ENCODE peak calls at places on chromosomes 12 and 14, in ten cellular contexts. One of them, this sample, is unnamed.

GRCh38 chr12:93592641-93593396 is 20.3 kb downstream of the SOCS2 start:
- DNase-seq in NK-92 treated with Interleukin-12 subunit alpha and Interleukin-12 subunit beta, amount 100 ng/mL, for 24 hours: no peak
- DNase-seq in cardiac muscle cell: no peak
- DNase-seq in NCI-H187: no peak
- DNase-seq in COR-L47: no peak
- DNase-seq in AG09319: no peak
- DNase-seq in GM23248: peak
- DNase-seq in NCI-H146: no peak
- DNase-seq in T-cell: no peak
- DNase-seq in stimulated activated CD4-positive, alpha-beta T cell treated with anti-CD3 and anti-CD28 coated beads, TNF-alpha, amount 100 ng/mL, for 4 hours: no peak
- DNase-seq in this sample: no peak

GRCh38 chr12:70258605-70259403 is 15.6 kb downstream of the CNOT2 start:
- DNase-seq in NK-92 treated with Interleukin-12 subunit alpha and Interleukin-12 subunit beta, amount 100 ng/mL, for 24 hours: no peak
- DNase-seq in cardiac muscle cell: no peak
- DNase-seq in NCI-H187: no peak
- DNase-seq in COR-L47: no peak
- DNase-seq in AG09319: no peak
- DNase-seq in GM23248: no peak
- DNase-seq in NCI-H146: peak
- DNase-seq in T-cell: no peak
- DNase-seq in stimulated activated CD4-positive, alpha-beta T cell treated with anti-CD3 and anti-CD28 coated beads, TNF-alpha, amount 100 ng/mL, for 4 hours: no peak
- DNase-seq in this sample: no peak

GRCh38 chr14:53409289-53409688 is 256.2 kb upstream of the DDHD1 start:
- DNase-seq in NK-92 treated with Interleukin-12 subunit alpha and Interleukin-12 subunit beta, amount 100 ng/mL, for 24 hours: no peak
- DNase-seq in cardiac muscle cell: no peak
- DNase-seq in NCI-H187: no peak
- DNase-seq in COR-L47: no peak
- DNase-seq in AG09319: no peak
- DNase-seq in GM23248: peak
- DNase-seq in NCI-H146: no peak
- DNase-seq in T-cell: no peak
- DNase-seq in stimulated activated CD4-positive, alpha-beta T cell treated with anti-CD3 and anti-CD28 coated beads, TNF-alpha, amount 100 ng/mL, for 4 hours: no peak
- DNase-seq in this sample: no peak

GRCh38 chr12:107450541-107450940 is 235.1 kb upstream of the PWP1 start:
- DNase-seq in NK-92 treated with Interleukin-12 subunit alpha and Interleukin-12 subunit beta, amount 100 ng/mL, for 24 hours: no peak
- DNase-seq in cardiac muscle cell: no peak
- DNase-seq in NCI-H187: no peak
- DNase-seq in COR-L47: no peak
- DNase-seq in AG09319: no peak
- DNase-seq in GM23248: no peak
- DNase-seq in NCI-H146: no peak
- DNase-seq in T-cell: no peak
- DNase-seq in stimulated activated CD4-positive, alpha-beta T cell treated with anti-CD3 and anti-CD28 coated beads, TNF-alpha, amount 100 ng/mL, for 4 hours: no peak
- DNase-seq in this sample: no peak

GRCh38 chr14:100979079-100979478 is 75.6 kb upstream of the RTL1 start:
- DNase-seq in NK-92 treated with Interleukin-12 subunit alpha and Interleukin-12 subunit beta, amount 100 ng/mL, for 24 hours: no peak
- DNase-seq in cardiac muscle cell: no peak
- DNase-seq in NCI-H187: no peak
- DNase-seq in COR-L47: no peak
- DNase-seq in AG09319: no peak
- DNase-seq in GM23248: no peak
- DNase-seq in NCI-H146: no peak
- DNase-seq in T-cell: no peak
- DNase-seq in stimulated activated CD4-positive, alpha-beta T cell treated with anti-CD3 and anti-CD28 coated beads, TNF-alpha, amount 100 ng/mL, for 4 hours: no peak
- DNase-seq in this sample: no peak

GRCh38 chr12:31772685-31773222 is 43.9 kb upstream of the AMN1 start:
- DNase-seq in NK-92 treated with Interleukin-12 subunit alpha and Interleukin-12 subunit beta, amount 100 ng/mL, for 24 hours: no peak
- DNase-seq in cardiac muscle cell: no peak
- DNase-seq in NCI-H187: no peak
- DNase-seq in COR-L47: no peak
- DNase-seq in AG09319: no peak
- DNase-seq in GM23248: no peak
- DNase-seq in NCI-H146: peak
- DNase-seq in T-cell: no peak
- DNase-seq in stimulated activated CD4-positive, alpha-beta T cell treated with anti-CD3 and anti-CD28 coated beads, TNF-alpha, amount 100 ng/mL, for 4 hours: no peak
- DNase-seq in this sample: no peak

GRCh38 chr12:1213205-1213604 is 222.2 kb downstream of the ERC1 start:
- DNase-seq in NK-92 treated with Interleukin-12 subunit alpha and Interleukin-12 subunit beta, amount 100 ng/mL, for 24 hours: no peak
- DNase-seq in cardiac muscle cell: no peak
- DNase-seq in NCI-H187: no peak
- DNase-seq in COR-L47: no peak
- DNase-seq in AG09319: no peak
- DNase-seq in GM23248: no peak
- DNase-seq in NCI-H146: no peak
- DNase-seq in T-cell: no peak
- DNase-seq in stimulated activated CD4-positive, alpha-beta T cell treated with anti-CD3 and anti-CD28 coated beads, TNF-alpha, amount 100 ng/mL, for 4 hours: no peak
- DNase-seq in this sample: no peak

GRCh38 chr12:123237646-123238329 is 4.6 kb downstream of the MTRFR start:
- DNase-seq in NK-92 treated with Interleukin-12 subunit alpha and Interleukin-12 subunit beta, amount 100 ng/mL, for 24 hours: peak
- DNase-seq in cardiac muscle cell: peak
- DNase-seq in NCI-H187: peak
- DNase-seq in COR-L47: peak
- DNase-seq in AG09319: peak
- DNase-seq in GM23248: peak
- DNase-seq in NCI-H146: peak
- DNase-seq in T-cell: peak
- DNase-seq in stimulated activated CD4-positive, alpha-beta T cell treated with anti-CD3 and anti-CD28 coated beads, TNF-alpha, amount 100 ng/mL, for 4 hours: peak
- DNase-seq in this sample: peak

GRCh38 chr12:41962171-41962572 is 182.5 kb downstream of the GXYLT1 start:
- DNase-seq in NK-92 treated with Interleukin-12 subunit alpha and Interleukin-12 subunit beta, amount 100 ng/mL, for 24 hours: no peak
- DNase-seq in cardiac muscle cell: no peak
- DNase-seq in NCI-H187: no peak
- DNase-seq in COR-L47: peak
- DNase-seq in AG09319: no peak
- DNase-seq in GM23248: no peak
- DNase-seq in NCI-H146: peak
- DNase-seq in T-cell: no peak
- DNase-seq in stimulated activated CD4-positive, alpha-beta T cell treated with anti-CD3 and anti-CD28 coated beads, TNF-alpha, amount 100 ng/mL, for 4 hours: no peak
- DNase-seq in this sample: no peak

GRCh38 chr14:38108681-38109080 is 99.0 kb upstream of the SSTR1 start:
- DNase-seq in NK-92 treated with Interleukin-12 subunit alpha and Interleukin-12 subunit beta, amount 100 ng/mL, for 24 hours: no peak
- DNase-seq in cardiac muscle cell: no peak
- DNase-seq in NCI-H187: no peak
- DNase-seq in COR-L47: no peak
- DNase-seq in AG09319: peak
- DNase-seq in GM23248: peak
- DNase-seq in NCI-H146: no peak
- DNase-seq in T-cell: no peak
- DNase-seq in stimulated activated CD4-positive, alpha-beta T cell treated with anti-CD3 and anti-CD28 coated beads, TNF-alpha, amount 100 ng/mL, for 4 hours: no peak
- DNase-seq in this sample: peak

GRCh38 chr12:110373962-110374611 is 29.4 kb downstream of the ANAPC7 start:
- DNase-seq in NK-92 treated with Interleukin-12 subunit alpha and Interleukin-12 subunit beta, amount 100 ng/mL, for 24 hours: no peak
- DNase-seq in cardiac muscle cell: no peak
- DNase-seq in NCI-H187: no peak
- DNase-seq in COR-L47: no peak
- DNase-seq in AG09319: no peak
- DNase-seq in GM23248: no peak
- DNase-seq in NCI-H146: no peak
- DNase-seq in T-cell: no peak
- DNase-seq in stimulated activated CD4-positive, alpha-beta T cell treated with anti-CD3 and anti-CD28 coated beads, TNF-alpha, amount 100 ng/mL, for 4 hours: no peak
- DNase-seq in this sample: no peak

GRCh38 chr12:26203167-26203566 is 7.8 kb downstream of the SSPN start:
- DNase-seq in NK-92 treated with Interleukin-12 subunit alpha and Interleukin-12 subunit beta, amount 100 ng/mL, for 24 hours: no peak
- DNase-seq in cardiac muscle cell: no peak
- DNase-seq in NCI-H187: no peak
- DNase-seq in COR-L47: no peak
- DNase-seq in AG09319: no peak
- DNase-seq in GM23248: no peak
- DNase-seq in NCI-H146: no peak
- DNase-seq in T-cell: no peak
- DNase-seq in stimulated activated CD4-positive, alpha-beta T cell treated with anti-CD3 and anti-CD28 coated beads, TNF-alpha, amount 100 ng/mL, for 4 hours: no peak
- DNase-seq in this sample: no peak

GRCh38 chr14:63542231-63542999 is 762 bp downstream of the PPP2R5E start:
- DNase-seq in NK-92 treated with Interleukin-12 subunit alpha and Interleukin-12 subunit beta, amount 100 ng/mL, for 24 hours: no peak
- DNase-seq in cardiac muscle cell: peak
- DNase-seq in NCI-H187: no peak
- DNase-seq in COR-L47: peak
- DNase-seq in AG09319: no peak
- DNase-seq in GM23248: peak
- DNase-seq in NCI-H146: peak
- DNase-seq in T-cell: no peak
- DNase-seq in stimulated activated CD4-positive, alpha-beta T cell treated with anti-CD3 and anti-CD28 coated beads, TNF-alpha, amount 100 ng/mL, for 4 hours: peak
- DNase-seq in this sample: no peak

GRCh38 chr12:43352001-43352400 is 200.0 kb downstream of the ADAMTS20 start:
- DNase-seq in NK-92 treated with Interleukin-12 subunit alpha and Interleukin-12 subunit beta, amount 100 ng/mL, for 24 hours: no peak
- DNase-seq in cardiac muscle cell: no peak
- DNase-seq in NCI-H187: no peak
- DNase-seq in COR-L47: no peak
- DNase-seq in AG09319: no peak
- DNase-seq in GM23248: no peak
- DNase-seq in NCI-H146: no peak
- DNase-seq in T-cell: no peak
- DNase-seq in stimulated activated CD4-positive, alpha-beta T cell treated with anti-CD3 and anti-CD28 coated beads, TNF-alpha, amount 100 ng/mL, for 4 hours: no peak
- DNase-seq in this sample: no peak

GRCh38 chr12:52221912-52222457 is 11.1 kb upstream of the KRT7 start:
- DNase-seq in NK-92 treated with Interleukin-12 subunit alpha and Interleukin-12 subunit beta, amount 100 ng/mL, for 24 hours: peak
- DNase-seq in cardiac muscle cell: peak
- DNase-seq in NCI-H187: no peak
- DNase-seq in COR-L47: no peak
- DNase-seq in AG09319: no peak
- DNase-seq in GM23248: peak
- DNase-seq in NCI-H146: peak
- DNase-seq in T-cell: peak
- DNase-seq in stimulated activated CD4-positive, alpha-beta T cell treated with anti-CD3 and anti-CD28 coated beads, TNF-alpha, amount 100 ng/mL, for 4 hours: peak
- DNase-seq in this sample: no peak

GRCh38 chr14:69132513-69133181 is 20.3 kb downstream of the DCAF5 start:
- DNase-seq in NK-92 treated with Interleukin-12 subunit alpha and Interleukin-12 subunit beta, amount 100 ng/mL, for 24 hours: no peak
- DNase-seq in cardiac muscle cell: no peak
- DNase-seq in NCI-H187: no peak
- DNase-seq in COR-L47: no peak
- DNase-seq in AG09319: no peak
- DNase-seq in GM23248: peak
- DNase-seq in NCI-H146: no peak
- DNase-seq in T-cell: no peak
- DNase-seq in stimulated activated CD4-positive, alpha-beta T cell treated with anti-CD3 and anti-CD28 coated beads, TNF-alpha, amount 100 ng/mL, for 4 hours: no peak
- DNase-seq in this sample: no peak

GRCh38 chr14:96649327-96649601 is 147.1 kb downstream of the PAPOLA start:
- DNase-seq in NK-92 treated with Interleukin-12 subunit alpha and Interleukin-12 subunit beta, amount 100 ng/mL, for 24 hours: no peak
- DNase-seq in cardiac muscle cell: no peak
- DNase-seq in NCI-H187: no peak
- DNase-seq in COR-L47: no peak
- DNase-seq in AG09319: no peak
- DNase-seq in GM23248: no peak
- DNase-seq in NCI-H146: no peak
- DNase-seq in T-cell: no peak
- DNase-seq in stimulated activated CD4-positive, alpha-beta T cell treated with anti-CD3 and anti-CD28 coated beads, TNF-alpha, amount 100 ng/mL, for 4 hours: no peak
- DNase-seq in this sample: no peak

This sample was measured in fibroblast of pulmonary artery.